ENCODE peak calls at places on chromosomes 1 and 21, in seven cellular contexts. One of them, this sample, is unnamed.

GRCh38 chr1:91476538-91477217 is 24.0 kb upstream of the CDC7 start:
- DNase-seq in left ventricle myocardium inferior: no peak
- DNase-seq in heart right ventricle: no peak
- DNase-seq in tibial artery: no peak
- DNase-seq in H9: no peak
- DNase-seq in astrocyte: no peak
- DNase-seq in ovary: no peak
- DNase-seq in this sample: no peak

GRCh38 chr1:205883792-205884191 is 33.9 kb upstream of the PM20D1 start:
- DNase-seq in ovary: no peak
- DNase-seq in left ventricle myocardium inferior: no peak
- DNase-seq in H9: no peak
- DNase-seq in astrocyte: no peak
- DNase-seq in tibial artery: no peak
- DNase-seq in heart right ventricle: no peak
- DNase-seq in this sample: no peak

GRCh38 chr1:170634819-170635410 is 29.0 kb upstream of the PRRX1 start:
- DNase-seq in tibial artery: no peak
- DNase-seq in astrocyte: peak
- DNase-seq in H9: no peak
- DNase-seq in ovary: no peak
- DNase-seq in left ventricle myocardium inferior: no peak
- DNase-seq in heart right ventricle: no peak
- DNase-seq in this sample: no peak

GRCh38 chr21:35390013-35390776 is 341.1 kb upstream of the RUNX1 start:
- DNase-seq in H9: no peak
- DNase-seq in tibial artery: no peak
- DNase-seq in heart right ventricle: no peak
- DNase-seq in ovary: no peak
- DNase-seq in astrocyte: peak
- DNase-seq in left ventricle myocardium inferior: no peak
- DNase-seq in this sample: no peak

GRCh38 chr1:213268221-213268620 is 217.2 kb downstream of the RPS6KC1 start:
- DNase-seq in H9: no peak
- DNase-seq in heart right ventricle: no peak
- DNase-seq in tibial artery: no peak
- DNase-seq in left ventricle myocardium inferior: no peak
- DNase-seq in ovary: no peak
- DNase-seq in astrocyte: peak
- DNase-seq in this sample: no peak

GRCh38 chr21:18387994-18388393 is 15.6 kb downstream of the TMPRSS15 start:
- DNase-seq in tibial artery: no peak
- DNase-seq in heart right ventricle: no peak
- DNase-seq in astrocyte: no peak
- DNase-seq in H9: no peak
- DNase-seq in left ventricle myocardium inferior: no peak
- DNase-seq in ovary: no peak
- DNase-seq in this sample: no peak

GRCh38 chr1:201753492-201753891 is 75.5 kb upstream of the IPO9 start:
- DNase-seq in ovary: no peak
- DNase-seq in heart right ventricle: no peak
- DNase-seq in astrocyte: no peak
- DNase-seq in tibial artery: no peak
- DNase-seq in left ventricle myocardium inferior: no peak
- DNase-seq in H9: no peak
- DNase-seq in this sample: no peak

GRCh38 chr1:198967566-198967965 is 328.7 kb downstream of the PTPRC start:
- DNase-seq in H9: no peak
- DNase-seq in tibial artery: no peak
- DNase-seq in left ventricle myocardium inferior: no peak
- DNase-seq in astrocyte: no peak
- DNase-seq in ovary: no peak
- DNase-seq in heart right ventricle: no peak
- DNase-seq in this sample: no peak

GRCh38 chr21:31331231-31331630 is 12.8 kb downstream of the TIAM1 start:
- DNase-seq in ovary: no peak
- DNase-seq in heart right ventricle: no peak
- DNase-seq in astrocyte: no peak
- DNase-seq in left ventricle myocardium inferior: no peak
- DNase-seq in tibial artery: no peak
- DNase-seq in H9: no peak
- DNase-seq in this sample: no peak

GRCh38 chr1:37055631-37056030 is 21.3 kb upstream of the GRIK3 start:
- DNase-seq in ovary: no peak
- DNase-seq in tibial artery: no peak
- DNase-seq in astrocyte: no peak
- DNase-seq in left ventricle myocardium inferior: no peak
- DNase-seq in heart right ventricle: no peak
- DNase-seq in H9: no peak
- DNase-seq in this sample: no peak

GRCh38 chr1:166953486-166953885 is 21.9 kb downstream of the ILDR2 start:
- DNase-seq in tibial artery: no peak
- DNase-seq in H9: no peak
- DNase-seq in astrocyte: peak
- DNase-seq in heart right ventricle: no peak
- DNase-seq in left ventricle myocardium inferior: no peak
- DNase-seq in ovary: no peak
- DNase-seq in this sample: no peak

GRCh38 chr1:12499574-12500245 is 118.3 kb downstream of the DHRS3 start:
- DNase-seq in ovary: no peak
- DNase-seq in tibial artery: no peak
- DNase-seq in left ventricle myocardium inferior: no peak
- DNase-seq in heart right ventricle: no peak
- DNase-seq in H9: no peak
- DNase-seq in astrocyte: no peak
- DNase-seq in this sample: no peak

GRCh38 chr1:55216078-55216477 is 914 bp upstream of the USP24 start:
- DNase-seq in heart right ventricle: no peak
- DNase-seq in astrocyte: no peak
- DNase-seq in H9: no peak
- DNase-seq in left ventricle myocardium inferior: no peak
- DNase-seq in tibial artery: no peak
- DNase-seq in ovary: no peak
- DNase-seq in this sample: no peak

GRCh38 chr1:26099780-26100179 is 11.8 kb upstream of the PDIK1L start:
- DNase-seq in ovary: no peak
- DNase-seq in tibial artery: no peak
- DNase-seq in astrocyte: no peak
- DNase-seq in heart right ventricle: no peak
- DNase-seq in left ventricle myocardium inferior: no peak
- DNase-seq in H9: no peak
- DNase-seq in this sample: no peak

GRCh38 chr1:220280249-220280648 is 8.0 kb upstream of the RAB3GAP2 start:
- DNase-seq in heart right ventricle: no peak
- DNase-seq in H9: no peak
- DNase-seq in left ventricle myocardium inferior: no peak
- DNase-seq in ovary: no peak
- DNase-seq in astrocyte: no peak
- DNase-seq in tibial artery: no peak
- DNase-seq in this sample: no peak

GRCh38 chr1:31961536-31961935 is 23.4 kb upstream of the PTP4A2 start:
- DNase-seq in left ventricle myocardium inferior: no peak
- DNase-seq in astrocyte: no peak
- DNase-seq in ovary: no peak
- DNase-seq in tibial artery: no peak
- DNase-seq in heart right ventricle: no peak
- DNase-seq in H9: no peak
- DNase-seq in this sample: no peak

GRCh38 chr1:2814511-2815075 is 13.1 kb upstream of the TTC34 start:
- DNase-seq in H9: no peak
- DNase-seq in tibial artery: no peak
- DNase-seq in left ventricle myocardium inferior: no peak
- DNase-seq in astrocyte: no peak
- DNase-seq in heart right ventricle: peak
- DNase-seq in ovary: no peak
- DNase-seq in this sample: no peak

GRCh38 chr1:198234511-198235251 is 77.9 kb downstream of the NEK7 start:
- DNase-seq in left ventricle myocardium inferior: no peak
- DNase-seq in ovary: no peak
- DNase-seq in tibial artery: no peak
- DNase-seq in H9: no peak
- DNase-seq in astrocyte: peak
- DNase-seq in heart right ventricle: no peak
- DNase-seq in this sample: no peak

GRCh38 chr1:2966435-2966834 is 54.8 kb upstream of the ACTRT2 start:
- DNase-seq in left ventricle myocardium inferior: peak
- DNase-seq in astrocyte: no peak
- DNase-seq in heart right ventricle: no peak
- DNase-seq in H9: no peak
- DNase-seq in ovary: no peak
- DNase-seq in tibial artery: peak
- DNase-seq in this sample: no peak

GRCh38 chr1:166859597-166859996 is 16.5 kb downstream of the TADA1 start:
- DNase-seq in tibial artery: no peak
- DNase-seq in H9: no peak
- DNase-seq in ovary: no peak
- DNase-seq in heart right ventricle: no peak
- DNase-seq in left ventricle myocardium inferior: no peak
- DNase-seq in astrocyte: no peak
- DNase-seq in this sample: no peak

GRCh38 chr1:33459766-33460543 is 12.5 kb upstream of the ZSCAN20 start:
- DNase-seq in tibial artery: no peak
- DNase-seq in left ventricle myocardium inferior: no peak
- DNase-seq in astrocyte: peak
- DNase-seq in H9: no peak
- DNase-seq in heart right ventricle: no peak
- DNase-seq in ovary: no peak
- DNase-seq in this sample: no peak

GRCh38 chr1:58515794-58516401 is 30.6 kb downstream of the OMA1 start:
- DNase-seq in tibial artery: no peak
- DNase-seq in H9: no peak
- DNase-seq in left ventricle myocardium inferior: no peak
- DNase-seq in heart right ventricle: no peak
- DNase-seq in ovary: peak
- DNase-seq in astrocyte: peak
- DNase-seq in this sample: no peak

GRCh38 chr1:11448375-11449085 is 30.4 kb upstream of the DISP3 start:
- DNase-seq in left ventricle myocardium inferior: no peak
- DNase-seq in heart right ventricle: no peak
- DNase-seq in ovary: no peak
- DNase-seq in H9: no peak
- DNase-seq in tibial artery: no peak
- DNase-seq in astrocyte: no peak
- DNase-seq in this sample: no peak

GRCh38 chr1:1213153-1213918 is 617 bp downstream of the TNFRSF4 start:
- DNase-seq in heart right ventricle: peak
- DNase-seq in ovary: no peak
- DNase-seq in left ventricle myocardium inferior: peak
- DNase-seq in H9: no peak
- DNase-seq in tibial artery: no peak
- DNase-seq in astrocyte: no peak
- DNase-seq in this sample: no peak

GRCh38 chr1:224565186-224565585 is 50.9 kb upstream of the CNIH3 start:
- DNase-seq in heart right ventricle: no peak
- DNase-seq in astrocyte: peak
- DNase-seq in tibial artery: no peak
- DNase-seq in ovary: no peak
- DNase-seq in left ventricle myocardium inferior: no peak
- DNase-seq in H9: no peak
- DNase-seq in this sample: no peak

GRCh38 chr1:97832490-97832889 is 88.3 kb downstream of the DPYD start:
- DNase-seq in H9: no peak
- DNase-seq in heart right ventricle: peak
- DNase-seq in astrocyte: peak
- DNase-seq in left ventricle myocardium inferior: peak
- DNase-seq in ovary: no peak
- DNase-seq in tibial artery: no peak
- DNase-seq in this sample: no peak

GRCh38 chr1:1200876-1201810 is 5.2 kb downstream of the TNFRSF18 start:
- DNase-seq in heart right ventricle: peak
- DNase-seq in H9: peak
- DNase-seq in left ventricle myocardium inferior: peak
- DNase-seq in astrocyte: peak
- DNase-seq in tibial artery: no peak
- DNase-seq in ovary: peak
- DNase-seq in this sample: no peak

GRCh38 chr21:46393451-46393940 is 65.2 kb upstream of the DIP2A start:
- DNase-seq in H9: no peak
- DNase-seq in heart right ventricle: no peak
- DNase-seq in tibial artery: no peak
- DNase-seq in ovary: peak
- DNase-seq in left ventricle myocardium inferior: no peak
- DNase-seq in astrocyte: no peak
- DNase-seq in this sample: no peak

GRCh38 chr1:180981596-180982387 is 40.9 kb downstream of the STX6 start:
- DNase-seq in H9: no peak
- DNase-seq in astrocyte: peak
- DNase-seq in ovary: no peak
- DNase-seq in heart right ventricle: no peak
- DNase-seq in left ventricle myocardium inferior: no peak
- DNase-seq in tibial artery: no peak
- DNase-seq in this sample: no peak

GRCh38 chr21:31446206-31446900 is 102.3 kb upstream of the TIAM1 start:
- DNase-seq in ovary: no peak
- DNase-seq in astrocyte: no peak
- DNase-seq in left ventricle myocardium inferior: no peak
- DNase-seq in tibial artery: no peak
- DNase-seq in heart right ventricle: no peak
- DNase-seq in H9: no peak
- DNase-seq in this sample: no peak

GRCh38 chr21:36889401-36889800 is 77.1 kb downstream of the HLCS start:
- DNase-seq in left ventricle myocardium inferior: no peak
- DNase-seq in H9: no peak
- DNase-seq in ovary: no peak
- DNase-seq in heart right ventricle: no peak
- DNase-seq in astrocyte: peak
- DNase-seq in tibial artery: no peak
- DNase-seq in this sample: no peak
- H3K27ac ChIP-seq in left ventricle myocardium inferior: peak
- H3K27ac ChIP-seq in H9: no peak
- H3K27ac ChIP-seq in ovary: no peak
- H3K27ac ChIP-seq in heart right ventricle: peak
- H3K27ac ChIP-seq in astrocyte: peak
- H3K27ac ChIP-seq in tibial artery: no peak
- H3K27ac ChIP-seq in this sample: no peak

GRCh38 chr1:77642941-77643340 is 39.5 kb downstream of the ZZZ3 start:
- DNase-seq in heart right ventricle: no peak
- DNase-seq in ovary: no peak
- DNase-seq in H9: no peak
- DNase-seq in tibial artery: no peak
- DNase-seq in left ventricle myocardium inferior: no peak
- DNase-seq in astrocyte: no peak
- DNase-seq in this sample: no peak
- H3K27ac ChIP-seq in heart right ventricle: no peak
- H3K27ac ChIP-seq in ovary: no peak
- H3K27ac ChIP-seq in H9: no peak
- H3K27ac ChIP-seq in tibial artery: no peak
- H3K27ac ChIP-seq in left ventricle myocardium inferior: no peak
- H3K27ac ChIP-seq in astrocyte: no peak
- H3K27ac ChIP-seq in this sample: no peak

GRCh38 chr1:13816016-13816760 is 116.2 kb downstream of the PRDM2 start:
- DNase-seq in tibial artery: peak
- DNase-seq in H9: peak
- DNase-seq in astrocyte: no peak
- DNase-seq in heart right ventricle: no peak
- DNase-seq in left ventricle myocardium inferior: no peak
- DNase-seq in ovary: no peak
- DNase-seq in this sample: no peak
- H3K27ac ChIP-seq in tibial artery: no peak
- H3K27ac ChIP-seq in H9: no peak
- H3K27ac ChIP-seq in astrocyte: no peak
- H3K27ac ChIP-seq in heart right ventricle: no peak
- H3K27ac ChIP-seq in left ventricle myocardium inferior: no peak
- H3K27ac ChIP-seq in ovary: no peak
- H3K27ac ChIP-seq in this sample: no peak

GRCh38 chr1:45306905-45307304 is 19.8 kb upstream of the HPDL start:
- DNase-seq in left ventricle myocardium inferior: no peak
- DNase-seq in H9: no peak
- DNase-seq in tibial artery: no peak
- DNase-seq in heart right ventricle: no peak
- DNase-seq in ovary: no peak
- DNase-seq in astrocyte: no peak
- DNase-seq in this sample: no peak
- H3K27ac ChIP-seq in left ventricle myocardium inferior: no peak
- H3K27ac ChIP-seq in H9: no peak
- H3K27ac ChIP-seq in tibial artery: no peak
- H3K27ac ChIP-seq in heart right ventricle: no peak
- H3K27ac ChIP-seq in ovary: no peak
- H3K27ac ChIP-seq in astrocyte: no peak
- H3K27ac ChIP-seq in this sample: no peak

This sample was measured in pancreas.